ENCODE peak calls at places on chromosomes 2 and 18, in six cellular contexts. L, R, A, H, D and W are unnamed samples.

GRCh38 chr2:25281581-25281980 is 60.1 kb downstream of the DNMT3A start:
- DNase-seq in A (no peak), H (no peak), D (no peak), L (no peak), R (no peak), W (peak)

GRCh38 chr2:205198130-205198505 is 484.2 kb upstream of the NRP2 start:
- DNase-seq in H (no peak), D (no peak), R (peak), A (no peak), L (no peak), W (peak)

GRCh38 chr2:120826716-120827410 is 91.2 kb downstream of the GLI2 start:
- DNase-seq in D (no peak), H (no peak), R (no peak), L (no peak), A (no peak), W (no peak)

GRCh38 chr2:51997571-51997970 is 965.6 kb upstream of the NRXN1 start:
- DNase-seq in L (no peak), H (no peak), A (no peak), R (no peak), D (no peak), W (no peak)

GRCh38 chr2:235754381-235755207 is 260.8 kb downstream of the AGAP1 start:
- DNase-seq in L (no peak), A (no peak), R (no peak), D (no peak), H (no peak), W (no peak)

GRCh38 chr2:191991442-191991841 is 144.6 kb upstream of the CAVIN2 start:
- DNase-seq in L (no peak), R (no peak), H (no peak), A (no peak), D (no peak), W (no peak)

GRCh38 chr2:104539649-104540048 is 314.3 kb upstream of the POU3F3 start:
- DNase-seq in D (no peak), L (no peak), R (no peak), A (no peak), H (no peak), W (no peak)

GRCh38 chr2:201806442-201806841 is at the start of gene CDK15:
- DNase-seq in R (no peak), A (no peak), L (no peak), D (peak), H (no peak), W (peak)

GRCh38 chr2:157497603-157498314 is 53.9 kb upstream of the CYTIP start:
- DNase-seq in A (peak), L (no peak), D (no peak), R (no peak), H (no peak), W (no peak)

GRCh38 chr18:80253871-80254492 is 6.7 kb upstream of the PARD6G start:
- DNase-seq in R (no peak), D (no peak), H (no peak), L (no peak), A (peak), W (no peak)

GRCh38 chr2:102690012-102690411 is 70.7 kb downstream of the SLC9A2 start:
- DNase-seq in L (no peak), H (no peak), A (no peak), D (no peak), R (no peak), W (no peak)

GRCh38 chr2:96157649-96158553 is 12.7 kb upstream of the DUSP2 start:
- DNase-seq in H (no peak), A (no peak), R (no peak), D (no peak), L (no peak), W (no peak)

GRCh38 chr2:236343400-236344161 is 79.4 kb upstream of the ASB18 start:
- DNase-seq in R (peak), H (peak), L (no peak), D (no peak), A (peak), W (peak)

GRCh38 chr2:174166261-174166660 is 82.1 kb downstream of the OLA1 start:
- DNase-seq in R (peak), D (no peak), H (no peak), L (no peak), A (no peak), W (no peak)

GRCh38 chr2:188984680-188985079 is 10.5 kb downstream of the COL3A1 start:
- DNase-seq in A (no peak), L (no peak), R (no peak), H (no peak), D (no peak), W (no peak)

GRCh38 chr2:8551622-8552074 is 130.2 kb upstream of the ID2 start:
- DNase-seq in L (no peak), D (no peak), R (no peak), A (no peak), H (no peak), W (peak)

DNA sequence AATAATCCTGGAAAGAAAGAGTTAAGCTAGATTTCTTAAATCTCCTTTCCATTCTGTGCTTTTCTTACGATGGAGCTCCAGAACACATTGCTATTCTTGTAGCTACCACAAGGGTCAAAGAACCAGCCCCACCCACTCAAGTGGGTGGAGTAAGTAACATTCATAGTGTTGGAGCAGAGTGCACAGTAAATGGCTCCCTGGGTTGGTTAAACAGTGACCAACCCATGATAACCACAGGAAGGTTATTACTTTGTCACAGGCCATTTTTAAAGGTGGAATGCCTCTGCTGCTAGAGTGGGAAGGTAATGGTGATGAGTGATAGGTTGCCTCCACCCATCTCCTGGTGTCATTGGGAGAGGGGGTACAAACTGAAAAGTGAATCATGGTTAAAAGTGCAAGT is 13.9 kb downstream of the ARPC2 start:
- DNase-seq in R (no peak), D (no peak), L (no peak), A (no peak), H (peak), W (no peak)
- TF ChIP-seq CTCF in R (peak), D (peak), L (peak), A (no peak), H (peak), W (no peak)

GRCh38 chr18:6923220-6923619 is 193.7 kb downstream of the ARHGAP28 start:
- DNase-seq in D (no peak), R (no peak), H (no peak), A (no peak), L (no peak), W (no peak)
- H3K27ac ChIP-seq in D (no peak), R (no peak), H (no peak), A (no peak), L (no peak), W (no peak)

GRCh38 chr2:10659898-10660568 is 29.7 kb downstream of the NOL10 start:
- DNase-seq in D (no peak), H (peak), R (peak), L (peak), A (peak), W (peak)
- TF ChIP-seq CTCF in D (peak), H (peak), R (peak), L (peak), A (peak), W (peak)

DNA sequence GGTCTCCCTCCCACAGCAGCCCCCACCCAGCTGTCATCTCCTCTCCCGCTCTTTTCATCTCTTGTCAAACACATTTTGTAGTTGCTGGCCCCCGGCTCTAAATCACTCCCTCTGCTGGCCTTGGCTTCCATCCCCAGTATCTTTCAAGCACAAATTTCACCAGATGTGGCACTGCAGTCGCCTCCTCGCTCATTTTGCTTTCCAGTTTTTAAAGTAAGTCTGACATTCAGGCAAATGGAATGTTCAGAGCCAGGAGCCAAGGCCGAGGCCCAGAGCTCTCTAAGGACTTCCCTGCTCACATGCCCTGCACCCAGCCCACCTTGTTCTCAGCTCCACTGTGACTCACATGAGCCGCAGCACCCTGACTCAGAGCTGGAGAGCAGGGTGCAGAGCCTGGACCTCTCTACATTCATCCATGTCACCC is 158.4 kb downstream of the GALNT14 start:
- DNase-seq in L (peak), A (peak), H (no peak), D (peak), R (peak), W (peak)
- H3K27ac ChIP-seq in L (no peak), A (peak), H (no peak), D (no peak), R (no peak), W (no peak)

DNA sequence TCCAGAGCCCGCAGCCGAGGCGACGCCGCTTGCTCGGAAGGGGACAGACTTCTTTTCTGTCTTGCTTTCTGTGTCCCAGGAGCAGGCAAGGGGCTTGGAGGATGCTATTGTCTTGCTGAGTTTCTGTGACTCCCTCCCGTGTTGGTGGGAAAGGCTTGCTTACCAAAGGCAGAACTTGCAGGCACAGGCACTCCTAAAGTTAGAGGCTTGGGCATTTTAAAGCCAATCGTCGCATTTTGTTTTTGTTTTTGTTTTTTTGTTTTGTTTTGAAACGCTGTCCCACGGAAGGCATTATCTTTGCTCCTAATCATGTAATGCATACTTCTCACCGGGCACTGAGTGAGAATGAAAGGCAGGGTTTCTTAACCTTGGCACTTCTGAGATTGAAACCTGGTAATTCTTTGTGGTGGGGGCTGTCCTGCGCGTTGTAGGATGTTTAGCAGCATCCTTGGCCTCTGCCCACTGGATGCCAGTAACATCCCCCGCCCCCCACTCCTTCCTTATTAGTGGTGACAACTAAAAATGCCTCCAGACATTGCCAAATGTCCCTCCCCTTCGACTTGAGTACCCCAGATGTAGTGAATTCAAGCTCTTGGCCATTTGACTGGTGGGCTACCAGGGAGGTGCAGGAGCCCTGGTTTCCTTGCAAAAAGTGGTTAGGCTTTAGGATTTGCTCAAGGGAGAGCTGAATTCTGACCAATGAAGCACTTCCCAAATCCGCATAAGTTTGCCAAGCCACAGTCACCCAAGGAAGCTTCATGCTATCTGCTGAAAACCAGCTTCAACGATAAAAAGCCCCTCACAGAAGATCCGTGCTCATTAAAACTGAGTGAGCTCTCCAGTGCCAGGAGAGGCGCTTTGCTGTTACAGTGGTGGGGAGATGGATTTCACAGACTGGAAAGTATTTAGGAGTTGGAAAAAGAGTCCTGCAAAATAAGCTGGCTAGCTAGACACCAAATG is 1.1 kb downstream of the ANTXR1 start:
- DNase-seq in L (no peak), R (no peak), A (no peak), H (no peak), D (no peak), W (no peak)
- TF ChIP-seq CTCF in L (no peak), R (no peak), A (no peak), H (no peak), D (no peak), W (no peak)

GRCh38 chr2:20524412-20525040 is 77.7 kb downstream of the RHOB start:
- DNase-seq in A (no peak), H (peak), L (peak), R (no peak), D (peak), W (peak)
- H3K27ac ChIP-seq in A (peak), H (no peak), L (no peak), R (no peak), D (peak), W (peak)